ENCODE peak calls at places on chromosome 15, in eight cellular contexts. O is K562; K is cardiac fibroblast; C is astrocyte of the cerebellum; X is lower lobe of right lung; N is CD8-positive, alpha-beta T cell; P is left ventricle myocardium inferior; J is suprapubic skin. R is an unnamed sample.

GRCh38 chr15:65979316-65979715 is 110.0 kb downstream of the RAB11A start:
- DNase-seq in O (no peak), K (peak), C (no peak), X (no peak), N (no peak), P (no peak), J (no peak), R (no peak)

GRCh38 chr15:62149729-62150128 is 15.4 kb downstream of the C2CD4B start:
- DNase-seq in O (no peak), K (no peak), C (no peak), X (no peak), N (no peak), P (no peak), J (no peak), R (no peak)

GRCh38 chr15:88491158-88491557 is 23.6 kb downstream of the MRPS11 start:
- DNase-seq in O (no peak), K (no peak), C (no peak), X (no peak), N (no peak), P (no peak), J (no peak), R (no peak)

GRCh38 chr15:77393471-77393840 is 26.4 kb downstream of the PEAK1 start:
- DNase-seq in O (no peak), K (peak), C (no peak), X (no peak), N (no peak), P (no peak), J (no peak), R (no peak)

GRCh38 chr15:91908401-91908800 is 54.9 kb downstream of the SLCO3A1 start:
- DNase-seq in O (no peak), K (peak), C (no peak), X (no peak), N (no peak), P (no peak), J (no peak), R (no peak)

GRCh38 chr15:64013179-64014043 is 32.9 kb downstream of the DAPK2 start:
- DNase-seq in O (peak), K (no peak), C (no peak), X (no peak), N (no peak), P (no peak), J (no peak), R (no peak)

GRCh38 chr15:79960502-79961217 is 10.3 kb downstream of the BCL2A1 start:
- DNase-seq in O (no peak), K (peak), C (no peak), X (no peak), N (no peak), P (no peak), J (no peak), R (no peak)

GRCh38 chr15:72486144-72486543 is 12.0 kb downstream of the ARIH1 start:
- DNase-seq in O (no peak), K (peak), C (no peak), X (no peak), N (no peak), P (no peak), J (no peak), R (no peak)

GRCh38 chr15:70430029-70430428 is 332.3 kb upstream of the TLE3 start:
- DNase-seq in O (no peak), K (peak), C (no peak), X (no peak), N (no peak), P (no peak), J (no peak), R (peak)

GRCh38 chr15:80820092-80820491 is 40.9 kb downstream of the CEMIP start:
- DNase-seq in O (no peak), K (no peak), C (no peak), X (no peak), N (no peak), P (no peak), J (no peak), R (no peak)

GRCh38 chr15:90539789-90540188 is 10.1 kb downstream of the CRTC3 start:
- DNase-seq in O (no peak), K (no peak), C (no peak), X (no peak), N (no peak), P (no peak), J (no peak), R (no peak)

GRCh38 chr15:36877796-36878744 is 222.3 kb downstream of the MEIS2 start:
- DNase-seq in O (no peak), K (peak), C (no peak), X (peak), N (no peak), P (no peak), J (no peak), R (no peak)
- H3K4me3 ChIP-seq in O (no peak), K (peak), C (no peak), X (no peak), N (no peak), P (peak), J (no peak), R (no peak)

GRCh38 chr15:60478633-60479360 is at the start of gene ICE2:
- DNase-seq in O (peak), K (peak), C (peak), X (peak), N (peak), P (peak), J (peak), R (peak)
- TF ChIP-seq CTCF in O (no peak), K (no peak), C (no peak), X (no peak), N (no peak), P (peak), J (no peak), R (no peak)

GRCh38 chr15:101286471-101287114 is 8.5 kb downstream of the SNRPA1 start:
- DNase-seq in O (no peak), K (no peak), C (no peak), X (no peak), N (no peak), P (no peak), J (no peak), R (no peak)
- H3K4me3 ChIP-seq in O (no peak), K (no peak), C (no peak), X (no peak), N (no peak), P (no peak), J (no peak), R (no peak)

DNA sequence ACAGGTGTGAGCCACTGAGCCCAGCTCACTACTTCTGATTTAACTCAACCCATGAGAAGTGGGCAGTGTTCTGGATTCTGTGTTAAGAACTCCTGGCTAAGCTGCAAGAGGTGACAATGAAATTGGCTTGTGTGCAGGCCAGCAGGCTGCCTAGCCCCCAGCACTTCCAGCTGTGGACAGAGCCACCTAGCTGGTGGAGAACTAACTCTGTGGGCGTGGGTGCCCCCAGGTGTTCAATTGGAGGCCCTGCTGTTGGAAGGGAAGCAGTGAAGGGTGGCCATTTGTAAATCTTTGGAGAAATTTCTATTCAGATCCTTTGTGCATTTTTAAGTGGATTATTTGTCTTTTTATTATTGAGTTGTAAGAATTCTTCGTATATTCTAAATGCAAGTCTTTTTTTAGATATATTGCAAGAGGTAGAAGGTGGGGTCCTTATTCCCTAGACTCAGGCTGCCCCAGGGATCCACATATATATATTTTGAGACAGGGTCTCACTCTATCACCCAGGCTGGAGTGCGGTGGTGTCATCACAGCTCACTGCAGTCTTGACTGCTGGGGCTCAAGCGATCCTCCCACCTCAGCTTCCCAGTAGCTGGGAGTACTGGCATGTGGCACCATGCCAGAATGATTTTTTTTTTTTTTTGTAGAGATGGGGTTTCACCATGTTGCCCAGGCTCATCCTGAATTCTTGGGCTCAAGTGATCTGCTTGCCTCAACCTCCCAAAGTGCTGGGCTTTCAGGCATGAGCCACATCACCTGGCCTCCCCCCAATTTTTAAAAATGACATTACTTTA is 7.2 kb upstream of the SCAMP5 start:
- DNase-seq in O (peak), K (peak), C (no peak), X (peak), N (peak), P (no peak), J (no peak), R (no peak)
- TF ChIP-seq CTCF in O (peak), K (peak), C (peak), X (peak), N (peak), P (peak), J (no peak), R (peak)

GRCh38 chr15:40941528-40942336 is 11.5 kb upstream of the CHAC1 start:
- DNase-seq in O (peak), K (peak), C (peak), X (peak), N (peak), P (peak), J (no peak), R (no peak)

GRCh38 chr15:40942337-40942854 is 10.9 kb upstream of the CHAC1 start:
- DNase-seq in O (no peak), K (no peak), C (no peak), X (no peak), N (no peak), P (no peak), J (no peak), R (no peak)

GRCh38 chr15:40944510-40945296 is 8.6 kb upstream of the CHAC1 start:
- DNase-seq in O (no peak), K (no peak), C (no peak), X (no peak), N (no peak), P (no peak), J (no peak), R (no peak)

GRCh38 chr15:40942865-40943264 is 10.4 kb upstream of the CHAC1 start:
- DNase-seq in O (no peak), K (no peak), C (no peak), X (no peak), N (no peak), P (no peak), J (no peak), R (no peak)

GRCh38 chr15:40943764-40944365 is 9.4 kb upstream of the CHAC1 start:
- DNase-seq in O (no peak), K (no peak), C (no peak), X (no peak), N (no peak), P (no peak), J (no peak), R (no peak)
- H3K4me3 ChIP-seq in O (no peak), K (no peak), C (no peak), X (no peak), N (no peak), P (no peak), J (no peak), R (no peak)

GRCh38 chr15:75721923-75722870 is 9.5 kb upstream of the CSPG4 start:
- DNase-seq in O (no peak), K (no peak), C (no peak), X (peak), N (no peak), P (peak), J (no peak), R (no peak)

GRCh38 chr15:75723171-75723846 is 10.7 kb upstream of the CSPG4 start:
- DNase-seq in O (peak), K (no peak), C (no peak), X (peak), N (no peak), P (no peak), J (no peak), R (no peak)

GRCh38 chr15:75721462-75721922 is 8.8 kb upstream of the CSPG4 start:
- DNase-seq in O (no peak), K (no peak), C (no peak), X (peak), N (no peak), P (no peak), J (no peak), R (no peak)

GRCh38 chr15:75720297-75720696 is 7.6 kb upstream of the CSPG4 start:
- DNase-seq in O (no peak), K (no peak), C (no peak), X (no peak), N (no peak), P (no peak), J (no peak), R (no peak)

GRCh38 chr15:75720787-75721461 is 8.3 kb upstream of the CSPG4 start:
- DNase-seq in O (peak), K (peak), C (no peak), X (peak), N (no peak), P (no peak), J (no peak), R (no peak)
- TF ChIP-seq CTCF in O (peak), K (no peak), C (peak), X (peak), N (no peak), P (peak), J (peak), R (no peak)